ENCODE peak calls at places on chromosomes 7 and 10, in ten cellular contexts. One of them, this sample, is unnamed.

GRCh38 chr10:18650618-18651017 is 769 bp downstream of the NSUN6 start:
- DNase-seq in naive thymus-derived CD4-positive, alpha-beta T cell: peak; percentile 10
- DNase-seq in effector CD8-positive, alpha-beta T cell: no peak
- DNase-seq in fibroblast of mammary gland: no peak
- DNase-seq in CD8-positive, alpha-beta T cell: no peak
- DNase-seq in hepatocyte: no peak
- DNase-seq in C1 segment of cervical spinal cord: no peak
- DNase-seq in epithelial cell of prostate: no peak
- DNase-seq in NCI-H82: peak; percentile 21
- DNase-seq in hypothalamus: no peak
- DNase-seq in this sample: no peak

GRCh38 chr10:35911233-35911632 is 269.1 kb upstream of the FZD8 start:
- DNase-seq in naive thymus-derived CD4-positive, alpha-beta T cell: no peak
- DNase-seq in effector CD8-positive, alpha-beta T cell: no peak
- DNase-seq in fibroblast of mammary gland: peak; percentile 37
- DNase-seq in CD8-positive, alpha-beta T cell: no peak
- DNase-seq in hepatocyte: no peak
- DNase-seq in C1 segment of cervical spinal cord: no peak
- DNase-seq in epithelial cell of prostate: no peak
- DNase-seq in NCI-H82: no peak
- DNase-seq in hypothalamus: no peak
- DNase-seq in this sample: no peak

GRCh38 chr7:51352174-51353145 is 35.9 kb upstream of the COBL start:
- DNase-seq in naive thymus-derived CD4-positive, alpha-beta T cell: no peak
- DNase-seq in effector CD8-positive, alpha-beta T cell: no peak
- DNase-seq in fibroblast of mammary gland: no peak
- DNase-seq in CD8-positive, alpha-beta T cell: no peak
- DNase-seq in hepatocyte: no peak
- DNase-seq in C1 segment of cervical spinal cord: no peak
- DNase-seq in epithelial cell of prostate: no peak
- DNase-seq in NCI-H82: peak; percentile 25
- DNase-seq in hypothalamus: no peak
- DNase-seq in this sample: no peak

GRCh38 chr10:97499561-97500296 is 1.0 kb downstream of the UBTD1 start:
- DNase-seq in naive thymus-derived CD4-positive, alpha-beta T cell: no peak
- DNase-seq in effector CD8-positive, alpha-beta T cell: no peak
- DNase-seq in fibroblast of mammary gland: peak; percentile 77
- DNase-seq in CD8-positive, alpha-beta T cell: no peak
- DNase-seq in hepatocyte: no peak
- DNase-seq in C1 segment of cervical spinal cord: no peak
- DNase-seq in epithelial cell of prostate: no peak
- DNase-seq in NCI-H82: peak; percentile 48
- DNase-seq in hypothalamus: peak; percentile 34
- DNase-seq in this sample: no peak

GRCh38 chr7:29866490-29866930 is 60.2 kb downstream of the WIPF3 start:
- DNase-seq in naive thymus-derived CD4-positive, alpha-beta T cell: no peak
- DNase-seq in effector CD8-positive, alpha-beta T cell: no peak
- DNase-seq in fibroblast of mammary gland: peak; percentile 44
- DNase-seq in CD8-positive, alpha-beta T cell: no peak
- DNase-seq in hepatocyte: peak; percentile 46
- DNase-seq in C1 segment of cervical spinal cord: no peak
- DNase-seq in epithelial cell of prostate: no peak
- DNase-seq in NCI-H82: no peak
- DNase-seq in hypothalamus: no peak
- DNase-seq in this sample: no peak

GRCh38 chr7:155296788-155297516 is 726 bp upstream of the INSIG1 start:
- DNase-seq in naive thymus-derived CD4-positive, alpha-beta T cell: peak; percentile 85
- DNase-seq in effector CD8-positive, alpha-beta T cell: peak; percentile 66
- DNase-seq in fibroblast of mammary gland: peak; percentile 90
- DNase-seq in CD8-positive, alpha-beta T cell: peak; percentile 92
- DNase-seq in hepatocyte: peak; percentile 81
- DNase-seq in C1 segment of cervical spinal cord: no peak
- DNase-seq in epithelial cell of prostate: no peak
- DNase-seq in NCI-H82: peak; percentile 26
- DNase-seq in hypothalamus: peak; percentile 52
- DNase-seq in this sample: peak; percentile 93

GRCh38 chr7:66114743-66115727 is at the start of gene CRCP:
- DNase-seq in naive thymus-derived CD4-positive, alpha-beta T cell: peak; percentile 85
- DNase-seq in effector CD8-positive, alpha-beta T cell: peak; percentile 77
- DNase-seq in fibroblast of mammary gland: peak; percentile 79
- DNase-seq in CD8-positive, alpha-beta T cell: peak; percentile 86
- DNase-seq in hepatocyte: peak; percentile 89
- DNase-seq in C1 segment of cervical spinal cord: peak; percentile 73
- DNase-seq in epithelial cell of prostate: no peak
- DNase-seq in NCI-H82: peak; percentile 78
- DNase-seq in hypothalamus: peak; percentile 59
- DNase-seq in this sample: peak; percentile 82

GRCh38 chr10:13146383-13146782 is 15.0 kb upstream of the MCM10 start:
- DNase-seq in naive thymus-derived CD4-positive, alpha-beta T cell: no peak
- DNase-seq in effector CD8-positive, alpha-beta T cell: no peak
- DNase-seq in fibroblast of mammary gland: no peak
- DNase-seq in CD8-positive, alpha-beta T cell: no peak
- DNase-seq in hepatocyte: no peak
- DNase-seq in C1 segment of cervical spinal cord: no peak
- DNase-seq in epithelial cell of prostate: peak; percentile 40
- DNase-seq in NCI-H82: no peak
- DNase-seq in hypothalamus: no peak
- DNase-seq in this sample: no peak

GRCh38 chr10:48780341-48780740 is 95.7 kb downstream of the WDFY4 start:
- DNase-seq in naive thymus-derived CD4-positive, alpha-beta T cell: no peak
- DNase-seq in effector CD8-positive, alpha-beta T cell: no peak
- DNase-seq in fibroblast of mammary gland: no peak
- DNase-seq in CD8-positive, alpha-beta T cell: no peak
- DNase-seq in hepatocyte: no peak
- DNase-seq in C1 segment of cervical spinal cord: no peak
- DNase-seq in epithelial cell of prostate: no peak
- DNase-seq in NCI-H82: no peak
- DNase-seq in hypothalamus: no peak
- DNase-seq in this sample: no peak

GRCh38 chr10:31749981-31750850 is 178.4 kb downstream of the ARHGAP12 start:
- DNase-seq in naive thymus-derived CD4-positive, alpha-beta T cell: no peak
- DNase-seq in effector CD8-positive, alpha-beta T cell: no peak
- DNase-seq in fibroblast of mammary gland: no peak
- DNase-seq in CD8-positive, alpha-beta T cell: no peak
- DNase-seq in hepatocyte: peak; percentile 54
- DNase-seq in C1 segment of cervical spinal cord: peak; percentile 44
- DNase-seq in epithelial cell of prostate: no peak
- DNase-seq in NCI-H82: peak; percentile 86
- DNase-seq in hypothalamus: no peak
- DNase-seq in this sample: no peak

GRCh38 chr7:152868122-152869040 is 108.8 kb downstream of the ACTR3B start:
- DNase-seq in naive thymus-derived CD4-positive, alpha-beta T cell: no peak
- DNase-seq in effector CD8-positive, alpha-beta T cell: no peak
- DNase-seq in fibroblast of mammary gland: no peak
- DNase-seq in CD8-positive, alpha-beta T cell: no peak
- DNase-seq in hepatocyte: no peak
- DNase-seq in C1 segment of cervical spinal cord: no peak
- DNase-seq in epithelial cell of prostate: no peak
- DNase-seq in NCI-H82: no peak
- DNase-seq in hypothalamus: no peak
- DNase-seq in this sample: no peak

GRCh38 chr7:137978464-137979237 is 23.2 kb downstream of the CREB3L2 start:
- DNase-seq in naive thymus-derived CD4-positive, alpha-beta T cell: no peak
- DNase-seq in effector CD8-positive, alpha-beta T cell: no peak
- DNase-seq in fibroblast of mammary gland: peak; percentile 100
- DNase-seq in CD8-positive, alpha-beta T cell: no peak
- DNase-seq in hepatocyte: no peak
- DNase-seq in C1 segment of cervical spinal cord: no peak
- DNase-seq in epithelial cell of prostate: no peak
- DNase-seq in NCI-H82: no peak
- DNase-seq in hypothalamus: no peak
- DNase-seq in this sample: no peak

GRCh38 chr10:35316346-35316967 is 19.9 kb upstream of the CCNY start:
- DNase-seq in naive thymus-derived CD4-positive, alpha-beta T cell: no peak
- DNase-seq in effector CD8-positive, alpha-beta T cell: no peak
- DNase-seq in fibroblast of mammary gland: no peak
- DNase-seq in CD8-positive, alpha-beta T cell: no peak
- DNase-seq in hepatocyte: no peak
- DNase-seq in C1 segment of cervical spinal cord: no peak
- DNase-seq in epithelial cell of prostate: no peak
- DNase-seq in NCI-H82: no peak
- DNase-seq in hypothalamus: no peak
- DNase-seq in this sample: no peak

GRCh38 chr7:91293840-91294239 is 29.6 kb downstream of the FZD1 start:
- DNase-seq in naive thymus-derived CD4-positive, alpha-beta T cell: no peak
- DNase-seq in effector CD8-positive, alpha-beta T cell: no peak
- DNase-seq in fibroblast of mammary gland: no peak
- DNase-seq in CD8-positive, alpha-beta T cell: no peak
- DNase-seq in hepatocyte: no peak
- DNase-seq in C1 segment of cervical spinal cord: no peak
- DNase-seq in epithelial cell of prostate: peak; percentile 31
- DNase-seq in NCI-H82: no peak
- DNase-seq in hypothalamus: no peak
- DNase-seq in this sample: no peak

This sample was measured in central memory CD4-positive, alpha-beta T cell.